ENCODE peak calls at places on chromosomes 1 and 21, in nine cellular contexts. Z, I, D, O, S, V, K, L and U are unnamed samples.

GRCh38 chr1:116693759-116694482 is 26.4 kb upstream of the IGSF3 start:
- DNase-seq in Z (peak), I (no peak), D (peak), O (peak), S (no peak), V (no peak), K (no peak), L (no peak), U (no peak)

GRCh38 chr1:211352985-211353515 is 26.4 kb downstream of the TRAF5 start:
- DNase-seq in Z (peak), I (no peak), D (no peak), O (no peak), S (peak), V (no peak), K (no peak), L (peak), U (peak)

GRCh38 chr21:15054089-15054488 is 10.7 kb downstream of the NRIP1 start:
- DNase-seq in Z (no peak), I (no peak), D (no peak), O (no peak), S (no peak), V (no peak), K (peak), L (no peak), U (no peak)

GRCh38 chr1:31786366-31787060 is 22.4 kb upstream of the ADGRB2 start:
- DNase-seq in Z (no peak), I (no peak), D (no peak), O (peak), S (peak), V (no peak), K (no peak), L (no peak), U (peak)

GRCh38 chr1:6459850-6460265 is 6.1 kb downstream of the TNFRSF25 start:
- DNase-seq in Z (no peak), I (no peak), D (no peak), O (no peak), S (no peak), V (no peak), K (no peak), L (no peak), U (peak)

GRCh38 chr1:159883134-159883533 is 16.8 kb downstream of the CFAP45 start:
- DNase-seq in Z (no peak), I (no peak), D (no peak), O (no peak), S (no peak), V (no peak), K (no peak), L (no peak), U (no peak)

GRCh38 chr1:110523011-110523410 is 4.0 kb upstream of the KCNA10 start:
- DNase-seq in Z (no peak), I (no peak), D (no peak), O (no peak), S (no peak), V (no peak), K (no peak), L (no peak), U (no peak)

GRCh38 chr1:241253491-241253890 is 103.5 kb downstream of the RGS7 start:
- DNase-seq in Z (no peak), I (no peak), D (no peak), O (no peak), S (no peak), V (no peak), K (no peak), L (no peak), U (no peak)

GRCh38 chr1:83931658-83932253 is 67.2 kb downstream of the TTLL7 start:
- DNase-seq in Z (peak), I (no peak), D (no peak), O (no peak), S (no peak), V (no peak), K (peak), L (peak), U (peak)

GRCh38 chr1:31154632-31155215 is 85.0 kb downstream of the NKAIN1 start:
- DNase-seq in Z (peak), I (no peak), D (peak), O (peak), S (peak), V (peak), K (peak), L (peak), U (peak)

GRCh38 chr1:218426343-218426657 is 81.2 kb downstream of the TGFB2 start:
- DNase-seq in Z (peak), I (no peak), D (peak), O (no peak), S (no peak), V (no peak), K (peak), L (no peak), U (no peak)

GRCh38 chr1:71521655-71522264 is 440.9 kb upstream of the ZRANB2 start:
- DNase-seq in Z (peak), I (no peak), D (no peak), O (no peak), S (peak), V (no peak), K (peak), L (peak), U (peak)

GRCh38 chr1:55318111-55318817 is 103.1 kb upstream of the USP24 start:
- DNase-seq in Z (no peak), I (no peak), D (no peak), O (no peak), S (peak), V (no peak), K (peak), L (no peak), U (no peak)

GRCh38 chr1:7608628-7609295 is 162.3 kb upstream of the VAMP3 start:
- DNase-seq in Z (no peak), I (no peak), D (no peak), O (peak), S (peak), V (no peak), K (no peak), L (no peak), U (no peak)

GRCh38 chr21:41651830-41652229 is 115.0 kb downstream of the RIPK4 start:
- DNase-seq in Z (no peak), I (no peak), D (peak), O (peak), S (no peak), V (no peak), K (no peak), L (no peak), U (no peak)

GRCh38 chr1:163321311-163322305 is at the start of gene NUF2:
- DNase-seq in Z (peak), I (peak), D (peak), O (peak), S (peak), V (peak), K (peak), L (peak), U (peak)

GRCh38 chr1:51157411-51157810 is 55.4 kb downstream of the C1orf185 start:
- DNase-seq in Z (no peak), I (no peak), D (no peak), O (no peak), S (no peak), V (no peak), K (no peak), L (no peak), U (no peak)

GRCh38 chr1:84145051-84145450 is 980 bp downstream of the PRKACB start:
- DNase-seq in Z (no peak), I (no peak), D (no peak), O (no peak), S (no peak), V (no peak), K (no peak), L (no peak), U (no peak)

GRCh38 chr1:201348211-201348566 is 29.3 kb downstream of the TNNT2 start:
- DNase-seq in Z (peak), I (no peak), D (peak), O (no peak), S (peak), V (no peak), K (no peak), L (peak), U (peak)

GRCh38 chr21:43332872-43333300 is 94.0 kb downstream of the SIK1 start:
- DNase-seq in Z (peak), I (no peak), D (no peak), O (peak), S (peak), V (no peak), K (peak), L (no peak), U (no peak)

GRCh38 chr1:111463029-111463683 is 10.6 kb upstream of the C1orf162 start:
- DNase-seq in Z (no peak), I (no peak), D (peak), O (no peak), S (no peak), V (no peak), K (no peak), L (no peak), U (no peak)

GRCh38 chr1:241825581-241825980 is 22.4 kb upstream of the EXO1 start:
- DNase-seq in Z (no peak), I (no peak), D (no peak), O (no peak), S (no peak), V (no peak), K (no peak), L (no peak), U (no peak)

GRCh38 chr1:35305383-35305782 is 36.9 kb downstream of the ZMYM4 start:
- DNase-seq in Z (no peak), I (no peak), D (no peak), O (no peak), S (no peak), V (no peak), K (no peak), L (no peak), U (no peak)

GRCh38 chr1:99606306-99606705 is 39.6 kb upstream of the PALMD start:
- DNase-seq in Z (no peak), I (no peak), D (no peak), O (no peak), S (no peak), V (no peak), K (no peak), L (no peak), U (no peak)

GRCh38 chr1:121448851-121449250 is 264.1 kb downstream of the SRGAP2C start:
- DNase-seq in Z (no peak), I (no peak), D (no peak), O (no peak), S (no peak), V (no peak), K (no peak), L (no peak), U (no peak)

GRCh38 chr1:245809361-245809760 is 654.6 kb downstream of the KIF26B start:
- DNase-seq in Z (no peak), I (no peak), D (no peak), O (no peak), S (peak), V (no peak), K (no peak), L (no peak), U (no peak)

GRCh38 chr1:204971700-204972336 is 71.2 kb upstream of the CNTN2 start:
- DNase-seq in Z (peak), I (no peak), D (no peak), O (no peak), S (no peak), V (no peak), K (no peak), L (no peak), U (peak)

GRCh38 chr1:183635112-183635605 is 424 bp downstream of the ARPC5 start:
- DNase-seq in Z (no peak), I (no peak), D (no peak), O (peak), S (no peak), V (peak), K (peak), L (peak), U (no peak)

GRCh38 chr1:173474097-173474779 is 2.9 kb upstream of the PRDX6 start:
- DNase-seq in Z (no peak), I (no peak), D (no peak), O (no peak), S (no peak), V (no peak), K (no peak), L (no peak), U (no peak)

GRCh38 chr1:94805912-94806311 is 14.2 kb upstream of the SLC44A3 start:
- DNase-seq in Z (peak), I (no peak), D (peak), O (no peak), S (peak), V (no peak), K (no peak), L (peak), U (peak)

GRCh38 chr21:39938086-39938611 is 70.9 kb downstream of the PCP4 start:
- DNase-seq in Z (no peak), I (no peak), D (no peak), O (no peak), S (no peak), V (no peak), K (no peak), L (no peak), U (no peak)

GRCh38 chr1:173213665-173214064 is 6.5 kb upstream of the TNFSF4 start:
- DNase-seq in Z (no peak), I (no peak), D (no peak), O (no peak), S (no peak), V (no peak), K (no peak), L (no peak), U (no peak)

GRCh38 chr1:243924588-243925349 is 74.7 kb upstream of the AKT3 start:
- DNase-seq in Z (no peak), I (no peak), D (peak), O (no peak), S (peak), V (no peak), K (no peak), L (no peak), U (no peak)

GRCh38 chr1:205261946-205262668 is 34.4 kb downstream of the TMCC2 start:
- DNase-seq in Z (no peak), I (no peak), D (no peak), O (no peak), S (no peak), V (no peak), K (no peak), L (no peak), U (no peak)

GRCh38 chr1:208154679-208155078 is 89.5 kb downstream of the PLXNA2 start:
- DNase-seq in Z (no peak), I (no peak), D (peak), O (peak), S (no peak), V (no peak), K (no peak), L (peak), U (no peak)

GRCh38 chr1:41862411-41863221 is 56.1 kb downstream of the HIVEP3 start:
- DNase-seq in Z (peak), I (no peak), D (peak), O (no peak), S (no peak), V (no peak), K (no peak), L (no peak), U (peak)

GRCh38 chr1:29123871-29124365 is at the start of gene TMEM200B:
- DNase-seq in Z (no peak), I (no peak), D (no peak), O (no peak), S (peak), V (peak), K (peak), L (peak), U (no peak)

GRCh38 chr1:109263597-109264378 is 14.4 kb downstream of the CELSR2 start:
- DNase-seq in Z (peak), I (peak), D (peak), O (peak), S (peak), V (peak), K (peak), L (peak), U (peak)

GRCh38 chr1:28601696-28602095 is 9.6 kb downstream of the RAB42 start:
- DNase-seq in Z (no peak), I (no peak), D (peak), O (no peak), S (no peak), V (no peak), K (no peak), L (no peak), U (no peak)

GRCh38 chr1:3459051-3459908 is 4.8 kb downstream of the ARHGEF16 start:
- DNase-seq in Z (no peak), I (no peak), D (no peak), O (no peak), S (no peak), V (no peak), K (no peak), L (no peak), U (no peak)
- H3K27ac ChIP-seq in Z (no peak), I (no peak), D (no peak), O (no peak), S (no peak), V (peak), K (no peak), L (peak), U (no peak)

GRCh38 chr1:43074709-43075108 is 97.4 kb downstream of the EBNA1BP2 start:
- DNase-seq in Z (no peak), I (no peak), D (no peak), O (no peak), S (no peak), V (no peak), K (no peak), L (no peak), U (no peak)
- H3K4me3 ChIP-seq in Z (no peak), I (no peak), D (no peak), O (no peak), S (no peak), V (no peak), K (no peak), L (no peak), U (no peak)

GRCh38 chr1:9903801-9904527 is 6.1 kb downstream of the CTNNBIP1 start:
- DNase-seq in Z (no peak), I (no peak), D (no peak), O (no peak), S (no peak), V (no peak), K (no peak), L (no peak), U (no peak)
- H3K27ac ChIP-seq in Z (no peak), I (peak), D (no peak), O (no peak), S (no peak), V (peak), K (no peak), L (no peak), U (no peak)

DNA sequence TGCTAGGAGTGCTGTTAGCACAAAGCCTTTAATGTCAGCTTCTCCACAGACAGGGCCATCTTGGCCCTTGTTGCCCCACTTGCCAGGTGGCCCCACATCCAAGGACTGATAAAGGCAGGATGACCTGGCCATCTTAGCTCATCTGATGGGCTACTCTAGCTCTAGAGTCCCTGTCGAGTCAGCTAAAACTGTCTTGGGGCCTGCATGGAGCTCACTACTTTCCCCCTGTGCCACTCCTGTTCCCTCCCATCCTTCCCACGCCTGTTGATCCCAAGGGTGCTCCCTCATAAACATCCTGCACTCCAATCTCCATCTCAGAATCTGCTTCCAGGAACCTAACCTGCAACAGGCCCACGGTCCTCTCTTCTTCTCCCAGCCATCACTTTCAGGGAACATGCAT is 652 bp upstream of the GPX7 start:
- DNase-seq in Z (no peak), I (no peak), D (no peak), O (no peak), S (no peak), V (no peak), K (no peak), L (no peak), U (no peak)
- H3K4me3 ChIP-seq in Z (no peak), I (peak), D (no peak), O (peak), S (no peak), V (peak), K (peak), L (peak), U (no peak)

GRCh38 chr1:114462963-114463362 is 48.0 kb downstream of the TRIM33 start:
- DNase-seq in Z (no peak), I (no peak), D (no peak), O (no peak), S (no peak), V (no peak), K (no peak), L (no peak), U (no peak)

GRCh38 chr1:114468047-114468446 is 43.0 kb downstream of the TRIM33 start:
- DNase-seq in Z (no peak), I (no peak), D (no peak), O (no peak), S (no peak), V (no peak), K (no peak), L (no peak), U (no peak)

GRCh38 chr1:114467491-114467890 is 43.5 kb downstream of the TRIM33 start:
- DNase-seq in Z (no peak), I (no peak), D (no peak), O (no peak), S (no peak), V (no peak), K (no peak), L (no peak), U (no peak)

GRCh38 chr1:114468710-114469468 is 42.1 kb downstream of the TRIM33 start:
- DNase-seq in Z (no peak), I (no peak), D (no peak), O (no peak), S (no peak), V (no peak), K (no peak), L (no peak), U (no peak)

GRCh38 chr1:114466334-114467014 is 44.5 kb downstream of the TRIM33 start:
- DNase-seq in Z (peak), I (no peak), D (no peak), O (no peak), S (no peak), V (no peak), K (no peak), L (no peak), U (no peak)
- H3K27ac ChIP-seq in Z (no peak), I (no peak), D (no peak), O (no peak), S (no peak), V (no peak), K (no peak), L (no peak), U (no peak)

GRCh38 chr1:177600936-177601335 is 368.9 kb downstream of the SEC16B start:
- DNase-seq in Z (no peak), I (no peak), D (no peak), O (no peak), S (no peak), V (no peak), K (no peak), L (no peak), U (no peak)
- H3K4me3 ChIP-seq in Z (no peak), I (no peak), D (no peak), O (no peak), S (no peak), V (no peak), K (no peak), L (no peak), U (no peak)